ENCODE peak calls at places on chromosomes 16 and 17, in nine cellular contexts. A is A549, U is HuH-7, Z is hypothalamus, S is LoVo, O is occipital lobe, B is left ventricle myocardium superior, P is T-helper 2 cell, K is Kasumi-1. F is an unnamed sample.

GRCh38 chr17:35588196-35588920 is 1.2 kb downstream of the AP2B1 start:
- DNase-seq in K (no peak), Z (no peak), B (no peak), P (no peak), O (no peak), S (peak), U (no peak), A (peak), F (no peak)

GRCh38 chr17:5705081-5705875 is 121.0 kb upstream of the NLRP1 start:
- DNase-seq in P (no peak), A (peak), S (no peak), O (no peak), B (no peak), U (peak), Z (no peak), K (no peak), F (no peak)

GRCh38 chr17:56756536-56756935 is 77.2 kb downstream of the C17orf67 start:
- DNase-seq in S (peak), P (no peak), K (no peak), Z (no peak), O (no peak), A (peak), B (no peak), U (no peak), F (no peak)

GRCh38 chr16:26672206-26672605 is 394.5 kb upstream of the C16orf82 start:
- DNase-seq in O (no peak), U (no peak), Z (no peak), B (no peak), S (no peak), A (no peak), P (no peak), K (no peak), F (peak)

GRCh38 chr17:40622509-40622928 is 25.1 kb downstream of the SMARCE1 start:
- DNase-seq in B (no peak), S (no peak), A (no peak), K (peak), Z (no peak), O (no peak), P (no peak), U (no peak), F (no peak)

GRCh38 chr17:17356149-17356930 is 53.2 kb downstream of the NT5M start:
- DNase-seq in P (peak), O (peak), K (peak), B (peak), S (peak), Z (peak), A (peak), U (peak), F (peak)

GRCh38 chr17:67421869-67422273 is 44.8 kb downstream of the PITPNC1 start:
- DNase-seq in K (peak), U (no peak), P (peak), Z (no peak), A (peak), O (no peak), S (peak), B (no peak), F (no peak)

GRCh38 chr17:11241611-11242226 is 706 bp downstream of the SHISA6 start:
- DNase-seq in K (no peak), A (no peak), P (no peak), B (peak), S (no peak), Z (no peak), U (no peak), O (no peak), F (no peak)

GRCh38 chr17:75087558-75088453 is at the start of gene SLC16A5:
- DNase-seq in Z (peak), P (no peak), O (no peak), U (peak), A (peak), B (peak), S (peak), K (peak), F (no peak)